ENCODE peak calls at places on chromosomes 5 and 9, in five cellular contexts. K is PC-3, D is fibroblast of pulmonary artery, J is lung, A is GM23248. X is an unnamed sample.

GRCh38 chr9:123642291-123643278 is 286.6 kb downstream of the CRB2 start:
- DNase-seq in D (peak), A (no peak), J (peak), K (no peak), X (no peak)

GRCh38 chr9:19286634-19287188 is 56.2 kb downstream of the DENND4C start:
- DNase-seq in A (peak), D (peak), J (no peak), K (peak), X (no peak)

GRCh38 chr5:108788142-108788541 is 40.4 kb downstream of the FER start:
- DNase-seq in J (peak), A (peak), K (no peak), D (no peak), X (no peak)

GRCh38 chr9:33393581-33393980 is 8.8 kb downstream of the AQP7 start:
- DNase-seq in K (no peak), A (no peak), J (peak), D (no peak), X (no peak)

GRCh38 chr5:15003511-15003920 is 131.9 kb upstream of the ANKH start:
- DNase-seq in A (peak), D (peak), J (peak), K (peak), X (peak)

GRCh38 chr5:96037128-96037527 is 75.5 kb upstream of the ELL2 start:
- DNase-seq in A (peak), K (peak), D (peak), J (no peak), X (no peak)

GRCh38 chr5:170464280-170465127 is 39.3 kb upstream of the KCNIP1 start:
- DNase-seq in K (no peak), J (no peak), D (no peak), A (no peak), X (no peak)

GRCh38 chr5:144436007-144436406 is 265.3 kb downstream of the KCTD16 start:
- DNase-seq in J (no peak), K (no peak), D (no peak), A (no peak), X (no peak)

GRCh38 chr5:93337138-93337537 is 243.9 kb downstream of the NR2F1-AS1 start:
- DNase-seq in J (no peak), D (no peak), A (no peak), K (peak), X (no peak)

GRCh38 chr9:138025417-138025816 is 147.8 kb downstream of the CACNA1B start:
- DNase-seq in A (no peak), J (peak), K (no peak), D (no peak), X (no peak)

GRCh38 chr5:147578228-147579024 is 68.6 kb upstream of the DPYSL3 start:
- DNase-seq in J (no peak), D (peak), K (peak), A (peak), X (no peak)

GRCh38 chr9:117412841-117413240 is 2.0 kb downstream of the ASTN2 start:
- DNase-seq in D (no peak), A (no peak), K (no peak), J (no peak), X (no peak)

GRCh38 chr9:109251080-109251775 is 69.6 kb downstream of the EPB41L4B start:
- DNase-seq in A (peak), J (no peak), D (peak), K (peak), X (peak)

GRCh38 chr9:133101356-133102189 is 19.5 kb downstream of the RALGDS start:
- DNase-seq in D (no peak), J (no peak), A (no peak), K (no peak), X (no peak)

DNA sequence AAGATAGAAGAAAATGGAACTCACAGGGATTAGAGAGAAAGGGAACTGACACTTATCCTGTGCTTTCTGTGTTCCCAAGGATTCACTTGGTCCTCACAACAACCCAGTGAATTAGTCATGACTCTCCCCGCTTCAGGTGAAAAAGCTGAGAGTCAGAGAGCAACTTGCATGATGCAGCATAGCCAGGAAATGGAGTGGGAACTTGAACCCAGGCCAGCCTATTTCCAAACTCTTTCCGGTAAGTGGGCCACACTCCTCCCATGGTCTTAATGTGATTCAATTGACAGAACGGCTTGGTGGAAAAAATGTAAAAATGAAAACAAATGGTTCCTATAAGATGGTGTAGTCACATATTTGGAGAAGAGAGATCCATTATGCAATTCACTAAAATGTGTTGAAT is 45.9 kb upstream of the CEMIP2 start:
- DNase-seq in D (peak), J (no peak), A (peak), K (no peak), X (no peak)
- H3K4me3 ChIP-seq in D (no peak), J (no peak), A (no peak), K (no peak), X (no peak)

GRCh38 chr9:3863114-3863528 is 337.3 kb upstream of the RFX3 start:
- DNase-seq in K (peak), J (no peak), A (peak), D (peak), X (no peak)
- H3K4me3 ChIP-seq in K (no peak), J (no peak), A (peak), D (no peak), X (no peak)

DNA sequence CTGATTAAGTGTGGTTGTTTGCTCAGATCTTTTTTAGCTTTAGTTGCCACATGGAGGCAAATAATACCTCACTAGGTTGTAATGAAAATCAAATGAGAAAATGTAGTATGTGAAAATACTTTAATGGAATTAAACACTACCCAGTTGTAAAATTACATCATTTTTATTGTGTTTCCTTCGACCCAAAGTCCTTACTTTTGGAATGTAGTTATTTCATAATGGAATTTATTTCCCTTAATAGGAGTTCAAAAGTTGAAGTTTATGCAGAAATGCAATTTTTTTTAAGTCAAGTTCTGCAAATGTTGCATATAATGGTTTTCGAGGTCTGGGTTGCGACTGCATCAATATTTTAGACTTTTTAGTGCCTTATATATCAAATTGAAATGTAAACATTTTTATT is 31.0 kb downstream of the TNPO1 start:
- DNase-seq in A (no peak), D (no peak), J (no peak), K (no peak), X (no peak)
- H3K4me3 ChIP-seq in A (peak), D (peak), J (no peak), K (peak), X (no peak)

DNA sequence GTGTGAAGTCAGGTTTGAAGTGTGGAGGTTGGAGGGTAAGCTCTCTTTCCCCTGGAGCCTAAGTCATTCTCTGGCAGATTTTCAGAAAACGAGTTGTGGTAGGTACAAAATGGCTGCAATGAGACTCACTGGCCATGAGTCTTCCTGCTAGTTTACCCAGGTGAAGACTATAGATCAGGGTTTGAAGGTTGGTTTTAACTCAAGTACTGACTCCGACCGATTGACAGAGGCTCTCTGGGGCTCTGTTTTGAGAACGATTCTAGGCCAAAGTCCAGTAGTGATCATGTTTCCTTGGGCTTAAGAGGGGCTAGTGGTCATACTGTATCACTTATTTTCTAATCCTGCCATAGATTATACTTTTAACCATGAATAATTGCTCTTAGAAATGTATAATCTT is 152.1 kb upstream of the GDNF start:
- DNase-seq in J (no peak), D (no peak), K (no peak), A (no peak), X (no peak)
- H3K4me3 ChIP-seq in J (no peak), D (no peak), K (no peak), A (no peak), X (no peak)

GRCh38 chr9:4654084-4654483 is 8.0 kb upstream of the PLPP6 start:
- DNase-seq in K (no peak), J (no peak), D (no peak), A (no peak), X (no peak)

GRCh38 chr9:4654538-4654937 is 7.6 kb upstream of the PLPP6 start:
- DNase-seq in J (no peak), A (no peak), D (no peak), K (no peak), X (no peak)

GRCh38 chr9:4657426-4658159 is 4.5 kb upstream of the PLPP6 start:
- DNase-seq in J (no peak), A (no peak), K (no peak), D (no peak), X (no peak)

GRCh38 chr9:4661165-4662095 is 664 bp upstream of the PLPP6 start:
- DNase-seq in J (no peak), A (peak), K (peak), D (peak), X (no peak)

DNA sequence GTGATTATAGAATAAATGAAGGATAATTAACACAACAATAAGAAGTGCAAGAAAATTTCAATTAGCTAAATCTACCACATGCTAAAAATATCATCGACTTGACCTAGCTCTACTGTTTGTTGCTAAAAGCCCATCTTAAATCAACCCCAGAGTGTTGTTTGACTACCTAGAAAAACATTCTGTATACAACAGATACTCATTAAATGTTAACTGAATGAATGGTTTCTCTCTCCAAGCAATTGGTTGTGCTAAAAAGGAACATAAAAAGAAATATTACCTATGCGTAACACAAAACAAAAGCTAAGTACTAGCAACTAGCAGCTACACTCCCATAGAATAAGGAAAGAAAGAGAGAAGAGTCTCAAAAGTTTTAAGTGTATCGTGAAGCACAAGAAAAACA is 5.5 kb upstream of the PLPP6 start:
- DNase-seq in K (no peak), J (no peak), A (no peak), D (no peak), X (no peak)
- H3K4me3 ChIP-seq in K (no peak), J (no peak), A (no peak), D (no peak), X (no peak)

GRCh38 chr9:126705311-126705766 is 91.6 kb downstream of the LMX1B start:
- DNase-seq in J (peak), D (peak), A (peak), K (peak), X (peak)
- H3K4me3 ChIP-seq in J (no peak), D (no peak), A (peak), K (peak), X (no peak)

DNA sequence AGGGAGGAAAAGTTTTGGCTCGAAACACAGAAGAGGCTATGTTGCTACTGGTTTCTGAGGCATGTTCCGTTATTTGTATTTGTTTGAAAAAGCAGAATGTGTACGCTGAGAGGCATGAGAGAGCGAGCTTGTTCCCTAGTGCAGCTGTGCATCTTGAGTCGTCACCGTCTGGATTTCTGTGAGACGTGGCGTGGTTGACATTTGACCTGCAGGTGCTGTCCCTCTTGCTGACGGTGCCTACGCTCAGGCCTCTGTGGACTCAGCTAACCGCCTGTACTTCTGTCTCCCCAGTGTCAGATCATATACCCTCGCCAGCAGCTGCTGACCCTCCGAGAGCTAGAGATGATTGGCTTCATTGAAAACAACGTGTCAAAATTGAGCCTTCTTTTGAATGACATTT is 21.5 kb downstream of the TRIP13 start:
- DNase-seq in A (no peak), D (no peak), J (no peak), K (no peak), X (no peak)
- H3K4me3 ChIP-seq in A (no peak), D (no peak), J (no peak), K (no peak), X (no peak)

X was measured in HL-60.